ENCODE peak calls at places on chromosomes 12 and 14, in seven cellular contexts. H is endothelial cell of umbilical vein, W is IMR-90, L is H9, S is GM23248, Z is HCT116, J is K562. F is an unnamed sample.

GRCh38 chr12:110367209-110367864 is 36.2 kb downstream of the ANAPC7 start:
- DNase-seq in H (no peak), W (peak; percentile 40), L (no peak), S (no peak), Z (no peak), J (no peak), F (no peak)

GRCh38 chr12:26979733-26980132 is 34.5 kb downstream of the TM7SF3 start:
- DNase-seq in H (no peak), W (no peak), L (no peak), S (no peak), Z (no peak), J (no peak), F (no peak)

GRCh38 chr14:104643306-104643705 is 38.7 kb upstream of the TMEM179 start:
- DNase-seq in H (no peak), W (no peak), L (no peak), S (no peak), Z (no peak), J (no peak), F (no peak)

GRCh38 chr14:60215520-60216195 is 33.4 kb upstream of the PPM1A start:
- DNase-seq in H (no peak), W (no peak), L (no peak), S (no peak), Z (no peak), J (no peak), F (no peak)

GRCh38 chr12:131592972-131593371 is 117.9 kb upstream of the SFSWAP start:
- DNase-seq in H (no peak), W (no peak), L (no peak), S (no peak), Z (no peak), J (no peak), F (no peak)

GRCh38 chr12:44246481-44247105 is 410.7 kb downstream of the TMEM117 start:
- DNase-seq in H (no peak), W (peak; percentile 23), L (no peak), S (no peak), Z (no peak), J (no peak), F (peak; percentile 72)

GRCh38 chr14:100150932-100151587 is 8.4 kb downstream of the DEGS2 start:
- DNase-seq in H (no peak), W (no peak), L (no peak), S (no peak), Z (no peak), J (no peak), F (no peak)

GRCh38 chr12:32505067-32505466 is 105.7 kb downstream of the FGD4 start:
- DNase-seq in H (no peak), W (peak; percentile 5), L (no peak), S (no peak), Z (no peak), J (no peak), F (no peak)

GRCh38 chr12:25254271-25254880 is 3.6 kb upstream of the KRAS start:
- DNase-seq in H (no peak), W (peak; percentile 44), L (no peak), S (peak; percentile 10), Z (no peak), J (no peak), F (no peak)

GRCh38 chr12:108004368-108004767 is 124.7 kb upstream of the WSCD2 start:
- DNase-seq in H (no peak), W (no peak), L (peak; percentile 39), S (peak; percentile 25), Z (no peak), J (no peak), F (no peak)

GRCh38 chr12:8108808-8109398 is 14.5 kb upstream of the CLEC4A start:
- DNase-seq in H (peak; percentile 85), W (peak; percentile 79), L (peak; percentile 77), S (peak; percentile 79), Z (peak; percentile 63), J (peak; percentile 50), F (peak; percentile 57)

DNA sequence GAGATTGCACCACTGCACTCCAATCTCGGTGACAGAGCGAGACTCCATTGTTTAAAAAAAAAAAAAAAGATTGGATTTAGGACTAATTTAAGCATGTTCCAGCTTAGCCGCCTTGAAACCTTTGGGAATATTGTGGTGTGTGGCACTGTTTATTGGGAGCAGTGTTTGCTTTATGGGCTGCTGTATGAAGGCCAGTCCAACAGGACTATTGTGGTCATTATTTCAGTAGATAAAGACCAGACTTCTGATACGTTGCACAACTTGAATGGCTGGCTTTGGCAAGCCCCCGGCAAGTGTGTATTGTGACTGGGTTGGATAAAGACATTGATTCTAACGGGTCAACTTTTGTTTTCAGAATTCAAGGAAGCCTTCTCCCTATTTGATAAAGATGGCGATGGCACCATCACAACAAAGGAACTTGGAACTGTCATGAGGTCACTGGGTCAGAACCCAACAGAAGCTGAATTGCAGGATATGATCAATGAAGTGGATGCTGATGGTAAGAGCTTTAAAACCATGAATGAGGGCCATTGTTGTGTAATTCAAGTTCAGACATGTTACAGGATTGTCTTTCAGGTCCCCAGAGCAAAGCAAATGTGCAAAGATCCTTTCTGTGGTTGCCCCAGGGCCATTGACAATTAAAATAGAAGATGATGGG is 4.2 kb downstream of the CALM1 start:
- DNase-seq in H (no peak), W (no peak), L (no peak), S (no peak), Z (no peak), J (no peak), F (no peak)
- H3K9ac ChIP-seq in H (no peak overlapping the region), W (no peak overlapping the region), L (no peak overlapping the region), S (no peak overlapping the region), Z (no peak overlapping the region), J (no peak overlapping the region), F (no peak overlapping the region)

GRCh38 chr14:70595443-70596185 is 4.8 kb downstream of the MED6 start:
- DNase-seq in H (no peak), W (peak; percentile 48), L (peak; percentile 37), S (peak; percentile 44), Z (no peak), J (no peak), F (peak; percentile 18)

GRCh38 chr14:70594461-70594860 is 6.0 kb downstream of the MED6 start:
- DNase-seq in H (no peak), W (no peak), L (no peak), S (no peak), Z (no peak), J (no peak), F (no peak)
- H3K4me2 ChIP-seq in H (no peak overlapping the region), W (no peak overlapping the region), L (no peak overlapping the region), S (no peak overlapping the region), Z (no peak overlapping the region), J (no peak overlapping the region), F (no peak overlapping the region)

DNA sequence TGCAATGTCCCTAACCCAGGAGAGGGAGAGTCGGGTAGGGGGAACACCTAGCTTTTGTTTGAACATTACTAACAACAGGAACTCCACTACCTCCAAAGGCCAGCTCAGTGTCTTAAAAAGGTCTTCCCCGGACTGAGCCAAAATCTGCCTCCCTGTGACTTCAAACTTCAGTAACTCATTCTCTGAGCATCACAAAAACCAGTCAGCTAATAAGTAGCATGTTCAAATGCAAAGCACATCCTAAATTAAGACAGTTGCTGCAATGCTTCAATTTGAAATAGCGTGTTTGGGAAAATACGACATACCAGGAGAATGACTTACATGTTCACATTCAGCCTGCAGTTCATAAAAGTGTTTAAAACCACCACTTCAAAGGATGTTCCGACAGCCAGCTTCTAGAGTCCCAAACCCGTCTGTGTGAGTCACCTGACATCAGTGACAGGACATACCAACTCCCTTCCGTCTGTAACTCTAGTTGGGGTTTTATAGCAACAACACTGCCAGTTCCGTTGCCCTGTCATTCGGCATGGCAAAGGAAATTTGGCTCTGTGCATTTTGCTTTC is 13.0 kb downstream of the ZFP36L1 start:
- DNase-seq in H (peak; percentile 55), W (peak; percentile 91), L (no peak), S (peak; percentile 97), Z (peak; percentile 94), J (no peak), F (peak; percentile 88)
- H3K9ac ChIP-seq in H (no peak overlapping the region), W (no peak overlapping the region), L (no peak overlapping the region), S (peak overlapping the region; percentile 57), Z (peak overlapping the region; percentile 22), J (peak overlapping the region; percentile 48), F (no peak overlapping the region)

GRCh38 chr12:34393086-34393820 is 371.0 kb downstream of the ALG10 start:
- DNase-seq in H (no peak), W (no peak), L (peak; percentile 15), S (no peak), Z (no peak), J (peak; percentile 0), F (no peak)
- H3K4me2 ChIP-seq in H (no peak overlapping the region), W (no peak overlapping the region), L (no peak overlapping the region), S (no peak overlapping the region), Z (no peak overlapping the region), J (no peak overlapping the region), F (no peak overlapping the region)

GRCh38 chr14:31854508-31855075 is 222.5 kb upstream of the ARHGAP5 start:
- DNase-seq in H (no peak), W (no peak), L (no peak), S (no peak), Z (no peak), J (no peak), F (no peak)
- H3K9ac ChIP-seq in H (no peak overlapping the region), W (no peak overlapping the region), L (no peak overlapping the region), S (no peak overlapping the region), Z (no peak overlapping the region), J (no peak overlapping the region), F (no peak overlapping the region)

GRCh38 chr14:91350813-91351507 is 66.7 kb downstream of the CCDC88C start:
- DNase-seq in H (no peak), W (no peak), L (no peak), S (no peak), Z (no peak), J (no peak), F (no peak)

GRCh38 chr14:91351508-91351853 is 66.1 kb downstream of the CCDC88C start:
- DNase-seq in H (no peak), W (no peak), L (no peak), S (no peak), Z (no peak), J (no peak), F (no peak)

GRCh38 chr14:91354221-91354916 is 63.3 kb downstream of the CCDC88C start:
- DNase-seq in H (no peak), W (no peak), L (no peak), S (peak; percentile 88), Z (no peak), J (no peak), F (peak; percentile 64)

GRCh38 chr14:91352101-91352500 is 65.5 kb downstream of the CCDC88C start:
- DNase-seq in H (no peak), W (no peak), L (no peak), S (peak; percentile 62), Z (no peak), J (no peak), F (no peak)

DNA sequence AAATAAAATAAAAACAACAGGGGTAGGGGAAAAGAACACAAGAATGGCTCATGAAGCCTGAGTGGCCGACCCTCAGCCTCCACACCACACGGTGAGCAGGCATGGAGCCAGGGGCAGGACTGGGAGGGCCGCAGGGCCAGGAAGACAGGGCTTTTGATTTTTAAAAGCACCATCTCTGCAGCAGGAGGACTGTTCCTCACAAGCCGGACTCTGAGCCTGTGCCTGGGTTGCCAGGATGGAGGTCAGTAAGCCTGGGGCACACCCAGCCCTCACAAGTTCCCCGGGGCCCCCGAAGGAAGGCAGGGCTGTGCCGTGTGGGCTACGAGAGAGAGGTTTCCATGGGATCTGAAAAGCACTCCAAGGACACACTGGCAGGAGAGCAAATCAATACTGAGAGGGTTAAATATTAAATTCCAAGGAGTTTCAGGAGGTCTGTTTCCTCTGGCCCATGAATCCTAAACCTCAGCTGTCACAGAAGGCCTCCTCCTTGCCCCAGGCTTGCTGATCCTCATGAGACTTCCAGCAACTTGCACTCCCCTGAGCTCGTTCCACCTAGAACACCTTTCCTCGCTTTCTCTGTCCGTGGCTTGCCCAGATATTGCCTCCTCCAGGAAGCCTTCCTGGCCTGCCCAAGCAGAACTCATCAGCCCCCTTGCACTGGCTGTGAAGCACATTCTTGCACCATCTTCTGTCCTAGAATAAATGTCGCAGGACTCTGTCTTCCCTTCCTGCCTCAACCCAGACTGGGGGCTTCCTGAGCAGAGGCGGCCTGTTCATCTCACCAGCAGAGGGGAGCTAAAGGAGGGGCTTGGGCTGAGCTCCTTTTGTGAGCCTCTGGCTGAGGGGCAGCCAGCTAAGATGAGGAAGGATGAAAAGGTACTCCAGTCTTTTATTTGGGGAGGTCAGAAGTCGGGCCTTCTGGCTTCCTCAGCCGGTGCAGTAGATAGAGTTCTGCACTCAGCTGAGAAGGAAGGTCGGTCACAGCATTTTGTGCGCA is 64.6 kb downstream of the CCDC88C start:
- DNase-seq in H (no peak), W (no peak), L (no peak), S (no peak), Z (no peak), J (no peak), F (no peak)
- H3K4me2 ChIP-seq in H (no peak overlapping the region), W (no peak overlapping the region), L (no peak overlapping the region), S (no peak overlapping the region), Z (no peak overlapping the region), J (no peak overlapping the region), F (no peak overlapping the region)